ENCODE peak calls at places on chromosome 19, in seven cellular contexts. One of them, this sample, is unnamed.

GRCh38 chr19:39297931-39298634 is 1.9 kb downstream of the IFNL1 start:
- DNase-seq in AML-193: no peak
- DNase-seq in nucleus accumbens: no peak
- DNase-seq in cardiac fibroblast: no peak
- DNase-seq in Peyer's patch: peak; percentile 28
- DNase-seq in naive thymus-derived CD8-positive, alpha-beta T cell: peak; percentile 44
- DNase-seq in AG08395: no peak
- DNase-seq in this sample: peak; percentile 61

GRCh38 chr19:2394054-2394668 is 33.2 kb downstream of the TIMM13 start:
- DNase-seq in AML-193: peak; percentile 81
- DNase-seq in nucleus accumbens: no peak
- DNase-seq in cardiac fibroblast: no peak
- DNase-seq in Peyer's patch: peak; percentile 63
- DNase-seq in naive thymus-derived CD8-positive, alpha-beta T cell: peak; percentile 11
- DNase-seq in AG08395: no peak
- DNase-seq in this sample: no peak

GRCh38 chr19:34676697-34677385 is at the start of gene SCGB2B2:
- DNase-seq in AML-193: peak; percentile 93
- DNase-seq in nucleus accumbens: peak; percentile 76
- DNase-seq in cardiac fibroblast: no peak
- DNase-seq in Peyer's patch: peak; percentile 79
- DNase-seq in naive thymus-derived CD8-positive, alpha-beta T cell: no peak
- DNase-seq in AG08395: peak; percentile 73
- DNase-seq in this sample: peak; percentile 64

GRCh38 chr19:9986787-9987281 is 23.5 kb downstream of the COL5A3 start:
- DNase-seq in AML-193: no peak
- DNase-seq in nucleus accumbens: no peak
- DNase-seq in cardiac fibroblast: no peak
- DNase-seq in Peyer's patch: no peak
- DNase-seq in naive thymus-derived CD8-positive, alpha-beta T cell: no peak
- DNase-seq in AG08395: peak; percentile 79
- DNase-seq in this sample: no peak

GRCh38 chr19:10079031-10079453 is 7.1 kb upstream of the SHFL start:
- DNase-seq in AML-193: no peak
- DNase-seq in nucleus accumbens: no peak
- DNase-seq in cardiac fibroblast: no peak
- DNase-seq in Peyer's patch: no peak
- DNase-seq in naive thymus-derived CD8-positive, alpha-beta T cell: no peak
- DNase-seq in AG08395: no peak
- DNase-seq in this sample: no peak

GRCh38 chr19:1613808-1614570 is 8.7 kb upstream of the UQCR11 start:
- DNase-seq in AML-193: no peak
- DNase-seq in nucleus accumbens: no peak
- DNase-seq in cardiac fibroblast: no peak
- DNase-seq in Peyer's patch: no peak
- DNase-seq in naive thymus-derived CD8-positive, alpha-beta T cell: no peak
- DNase-seq in AG08395: no peak
- DNase-seq in this sample: no peak

GRCh38 chr19:30439271-30439750 is 67.1 kb downstream of the ZNF536 start:
- DNase-seq in AML-193: no peak
- DNase-seq in nucleus accumbens: no peak
- DNase-seq in cardiac fibroblast: no peak
- DNase-seq in Peyer's patch: no peak
- DNase-seq in naive thymus-derived CD8-positive, alpha-beta T cell: no peak
- DNase-seq in AG08395: no peak
- DNase-seq in this sample: no peak

GRCh38 chr19:14325863-14326262 is 55.4 kb upstream of the ADGRE5 start:
- DNase-seq in AML-193: no peak
- DNase-seq in nucleus accumbens: no peak
- DNase-seq in cardiac fibroblast: no peak
- DNase-seq in Peyer's patch: no peak
- DNase-seq in naive thymus-derived CD8-positive, alpha-beta T cell: no peak
- DNase-seq in AG08395: no peak
- DNase-seq in this sample: no peak

GRCh38 chr19:2765376-2765775 is 17.7 kb downstream of the SGTA start:
- DNase-seq in AML-193: no peak
- DNase-seq in nucleus accumbens: no peak
- DNase-seq in cardiac fibroblast: no peak
- DNase-seq in Peyer's patch: no peak
- DNase-seq in naive thymus-derived CD8-positive, alpha-beta T cell: no peak
- DNase-seq in AG08395: no peak
- DNase-seq in this sample: no peak

GRCh38 chr19:9636018-9636417 is 15.0 kb upstream of the ZNF561 start:
- DNase-seq in AML-193: no peak
- DNase-seq in nucleus accumbens: no peak
- DNase-seq in cardiac fibroblast: no peak
- DNase-seq in Peyer's patch: no peak
- DNase-seq in naive thymus-derived CD8-positive, alpha-beta T cell: no peak
- DNase-seq in AG08395: no peak
- DNase-seq in this sample: no peak

GRCh38 chr19:31340059-31341025 is 8.9 kb downstream of the TSHZ3 start:
- DNase-seq in AML-193: peak; percentile 27
- DNase-seq in nucleus accumbens: no peak
- DNase-seq in cardiac fibroblast: no peak
- DNase-seq in Peyer's patch: no peak
- DNase-seq in naive thymus-derived CD8-positive, alpha-beta T cell: peak; percentile 38
- DNase-seq in AG08395: peak; percentile 58
- DNase-seq in this sample: no peak

GRCh38 chr19:17703823-17704463 is 15.3 kb upstream of the MAP1S start:
- DNase-seq in AML-193: no peak
- DNase-seq in nucleus accumbens: peak; percentile 49
- DNase-seq in cardiac fibroblast: peak; percentile 70
- DNase-seq in Peyer's patch: peak; percentile 68
- DNase-seq in naive thymus-derived CD8-positive, alpha-beta T cell: peak; percentile 73
- DNase-seq in AG08395: peak; percentile 49
- DNase-seq in this sample: peak; percentile 73

GRCh38 chr19:33499671-33500506 is 21.7 kb downstream of the PEPD start:
- DNase-seq in AML-193: no peak
- DNase-seq in nucleus accumbens: no peak
- DNase-seq in cardiac fibroblast: no peak
- DNase-seq in Peyer's patch: no peak
- DNase-seq in naive thymus-derived CD8-positive, alpha-beta T cell: no peak
- DNase-seq in AG08395: no peak
- DNase-seq in this sample: peak; percentile 34

GRCh38 chr19:29674374-29675119 is 9.3 kb downstream of the PLEKHF1 start:
- DNase-seq in AML-193: no peak
- DNase-seq in nucleus accumbens: no peak
- DNase-seq in cardiac fibroblast: no peak
- DNase-seq in Peyer's patch: no peak
- DNase-seq in naive thymus-derived CD8-positive, alpha-beta T cell: no peak
- DNase-seq in AG08395: no peak
- DNase-seq in this sample: no peak

GRCh38 chr19:49553451-49554271 is 25.9 kb downstream of the RCN3 start:
- DNase-seq in AML-193: no peak
- DNase-seq in nucleus accumbens: no peak
- DNase-seq in cardiac fibroblast: peak; percentile 90
- DNase-seq in Peyer's patch: no peak
- DNase-seq in naive thymus-derived CD8-positive, alpha-beta T cell: peak; percentile 17
- DNase-seq in AG08395: peak; percentile 72
- DNase-seq in this sample: peak; percentile 66

GRCh38 chr19:44548736-44549135 is 19.3 kb upstream of the CEACAM20 start:
- DNase-seq in AML-193: no peak
- DNase-seq in nucleus accumbens: no peak
- DNase-seq in cardiac fibroblast: peak; percentile 91
- DNase-seq in Peyer's patch: no peak
- DNase-seq in naive thymus-derived CD8-positive, alpha-beta T cell: no peak
- DNase-seq in AG08395: peak; percentile 45
- DNase-seq in this sample: no peak

GRCh38 chr19:51070334-51070886 is 5.5 kb upstream of the KLK13 start:
- DNase-seq in AML-193: no peak
- DNase-seq in nucleus accumbens: no peak
- DNase-seq in cardiac fibroblast: no peak
- DNase-seq in Peyer's patch: no peak
- DNase-seq in naive thymus-derived CD8-positive, alpha-beta T cell: no peak
- DNase-seq in AG08395: no peak
- DNase-seq in this sample: no peak

GRCh38 chr19:17867087-17867486 is 4.7 kb upstream of the SLC5A5 start:
- DNase-seq in AML-193: no peak
- DNase-seq in nucleus accumbens: no peak
- DNase-seq in cardiac fibroblast: no peak
- DNase-seq in Peyer's patch: no peak
- DNase-seq in naive thymus-derived CD8-positive, alpha-beta T cell: no peak
- DNase-seq in AG08395: no peak
- DNase-seq in this sample: peak; percentile 33

GRCh38 chr19:30001794-30002193 is 59.8 kb downstream of the URI1 start:
- DNase-seq in AML-193: no peak
- DNase-seq in nucleus accumbens: no peak
- DNase-seq in cardiac fibroblast: peak; percentile 18
- DNase-seq in Peyer's patch: no peak
- DNase-seq in naive thymus-derived CD8-positive, alpha-beta T cell: no peak
- DNase-seq in AG08395: no peak
- DNase-seq in this sample: no peak

GRCh38 chr19:3397266-3398022 is 31.1 kb downstream of the NFIC start:
- DNase-seq in AML-193: no peak
- DNase-seq in nucleus accumbens: peak; percentile 40
- DNase-seq in cardiac fibroblast: no peak
- DNase-seq in Peyer's patch: no peak
- DNase-seq in naive thymus-derived CD8-positive, alpha-beta T cell: no peak
- DNase-seq in AG08395: peak; percentile 44
- DNase-seq in this sample: peak; percentile 79

GRCh38 chr19:8682472-8682871 is 16.1 kb downstream of the ACTL9 start:
- DNase-seq in AML-193: no peak
- DNase-seq in nucleus accumbens: no peak
- DNase-seq in cardiac fibroblast: no peak
- DNase-seq in Peyer's patch: no peak
- DNase-seq in naive thymus-derived CD8-positive, alpha-beta T cell: no peak
- DNase-seq in AG08395: no peak
- DNase-seq in this sample: no peak

GRCh38 chr19:5578094-5578846 is 10.5 kb upstream of the TINCR start:
- DNase-seq in AML-193: peak; percentile 18
- DNase-seq in nucleus accumbens: peak; percentile 52
- DNase-seq in cardiac fibroblast: peak; percentile 43
- DNase-seq in Peyer's patch: peak; percentile 38
- DNase-seq in naive thymus-derived CD8-positive, alpha-beta T cell: peak; percentile 72
- DNase-seq in AG08395: peak; percentile 90
- DNase-seq in this sample: peak; percentile 81

GRCh38 chr19:6765738-6766356 is 1.4 kb downstream of the SH2D3A start:
- DNase-seq in AML-193: no peak
- DNase-seq in nucleus accumbens: no peak
- DNase-seq in cardiac fibroblast: no peak
- DNase-seq in Peyer's patch: peak; percentile 37
- DNase-seq in naive thymus-derived CD8-positive, alpha-beta T cell: peak; percentile 33
- DNase-seq in AG08395: no peak
- DNase-seq in this sample: peak; percentile 95

GRCh38 chr19:50315773-50316448 is 13.3 kb downstream of the KCNC3 start:
- DNase-seq in AML-193: no peak
- DNase-seq in nucleus accumbens: no peak
- DNase-seq in cardiac fibroblast: no peak
- DNase-seq in Peyer's patch: no peak
- DNase-seq in naive thymus-derived CD8-positive, alpha-beta T cell: no peak
- DNase-seq in AG08395: no peak
- DNase-seq in this sample: peak; percentile 23

GRCh38 chr19:36417752-36418286 is 625 bp downstream of the ZFP82 start:
- DNase-seq in AML-193: peak; percentile 27
- DNase-seq in nucleus accumbens: no peak
- DNase-seq in cardiac fibroblast: no peak
- DNase-seq in Peyer's patch: no peak
- DNase-seq in naive thymus-derived CD8-positive, alpha-beta T cell: no peak
- DNase-seq in AG08395: no peak
- DNase-seq in this sample: no peak

GRCh38 chr19:9869008-9869617 is 34.0 kb downstream of the PIN1 start:
- DNase-seq in AML-193: no peak
- DNase-seq in nucleus accumbens: no peak
- DNase-seq in cardiac fibroblast: no peak
- DNase-seq in Peyer's patch: no peak
- DNase-seq in naive thymus-derived CD8-positive, alpha-beta T cell: no peak
- DNase-seq in AG08395: no peak
- DNase-seq in this sample: no peak

GRCh38 chr19:35141627-35142401 is 1.2 kb upstream of the FXYD7 start:
- DNase-seq in AML-193: no peak
- DNase-seq in nucleus accumbens: no peak
- DNase-seq in cardiac fibroblast: no peak
- DNase-seq in Peyer's patch: no peak
- DNase-seq in naive thymus-derived CD8-positive, alpha-beta T cell: no peak
- DNase-seq in AG08395: no peak
- DNase-seq in this sample: peak; percentile 53